ENCODE peak calls at places on chromosomes 6 and 20, in seven cellular contexts. I, A, X, K, M, Y and Q are unnamed samples.

GRCh38 chr6:128605961-128606360 is 85.6 kb upstream of the PTPRK start:
- DNase-seq in Y (no peak), M (no peak), X (no peak), A (no peak), I (no peak), K (no peak), Q (peak; percentile 5)

GRCh38 chr20:9498322-9498721 is 16.1 kb upstream of the LAMP5 start:
- DNase-seq in I (no peak), Y (no peak), M (no peak), X (no peak), A (no peak), K (no peak), Q (no peak)

GRCh38 chr20:24627291-24627690 is 157.9 kb downstream of the SYNDIG1 start:
- DNase-seq in M (no peak), K (no peak), Y (no peak), X (no peak), A (no peak), I (no peak), Q (no peak)

GRCh38 chr6:25462235-25462897 is 183.2 kb downstream of the CARMIL1 start:
- DNase-seq in Y (no peak), K (no peak), I (no peak), M (no peak), X (no peak), A (no peak), Q (no peak)

GRCh38 chr6:15658345-15658744 is 4.5 kb downstream of the DTNBP1 start:
- DNase-seq in X (no peak), I (no peak), M (no peak), K (peak; percentile 31), A (no peak), Y (no peak), Q (no peak)

GRCh38 chr6:154343473-154344308 is 12.9 kb downstream of the IPCEF1 start:
- DNase-seq in X (peak; percentile 40), Y (no peak), I (peak; percentile 28), K (no peak), M (no peak), A (no peak), Q (peak; percentile 16)

GRCh38 chr6:104828478-104828877 is 31.2 kb downstream of the HACE1 start:
- DNase-seq in M (no peak), K (no peak), Y (no peak), A (no peak), X (no peak), I (no peak), Q (no peak)

GRCh38 chr6:15987569-15987968 is 141.3 kb upstream of the MYLIP start:
- DNase-seq in Y (no peak), I (no peak), K (no peak), A (no peak), M (no peak), X (peak; percentile 82), Q (peak; percentile 22)

GRCh38 chr6:138593100-138593877 is 94.0 kb upstream of the NHSL1 start:
- DNase-seq in X (no peak), A (no peak), I (peak; percentile 70), K (peak; percentile 24), M (peak; percentile 75), Y (peak; percentile 53), Q (peak; percentile 34)

GRCh38 chr20:36261389-36262105 is 25.3 kb downstream of the AAR2 start:
- DNase-seq in A (no peak), Y (no peak), I (no peak), X (no peak), M (no peak), K (no peak), Q (no peak)

GRCh38 chr20:32050851-32051556 is 1.0 kb upstream of the HCK start:
- DNase-seq in Y (peak; percentile 81), M (no peak), X (no peak), K (peak; percentile 37), I (peak; percentile 38), A (no peak), Q (peak; percentile 25)

GRCh38 chr6:100617633-100618348 is 153.1 kb upstream of the SIM1 start:
- DNase-seq in M (no peak), I (no peak), X (no peak), K (no peak), A (no peak), Y (no peak), Q (no peak)

GRCh38 chr20:38270869-38271608 is 10.5 kb upstream of the KIAA1755 start:
- DNase-seq in M (peak; percentile 61), X (no peak), A (no peak), K (no peak), I (peak; percentile 36), Y (peak; percentile 94), Q (no peak)

GRCh38 chr6:19836799-19837510 is at the start of gene ID4:
- DNase-seq in A (no peak), I (peak; percentile 65), Y (peak; percentile 99), X (peak; percentile 99), M (no peak), K (no peak), Q (peak; percentile 87)

GRCh38 chr6:116087437-116088027 is 13.1 kb upstream of the NT5DC1 start:
- DNase-seq in K (peak; percentile 18), I (no peak), X (no peak), A (no peak), Y (no peak), M (no peak), Q (no peak)

GRCh38 chr6:75368151-75368779 is 83.7 kb upstream of the TMEM30A start:
- DNase-seq in K (no peak), I (no peak), Y (no peak), X (peak; percentile 72), M (peak; percentile 26), A (no peak), Q (no peak)

GRCh38 chr6:28947831-28948270 is 24.1 kb upstream of the TRIM27 start:
- DNase-seq in Y (no peak), K (no peak), M (peak; percentile 82), A (no peak), I (no peak), X (no peak), Q (no peak)

GRCh38 chr20:21214431-21214830 is 88.5 kb downstream of the KIZ start:
- DNase-seq in M (no peak), Y (no peak), I (no peak), A (no peak), K (no peak), X (no peak), Q (no peak)

GRCh38 chr6:108902389-108902792 is 54.2 kb downstream of the ARMC2 start:
- DNase-seq in M (no peak), I (no peak), A (no peak), K (no peak), X (no peak), Y (no peak), Q (no peak)

GRCh38 chr6:72746276-72746675 is 124.4 kb downstream of the KCNQ5 start:
- DNase-seq in I (no peak), M (peak; percentile 7), X (peak; percentile 39), A (no peak), Y (no peak), K (no peak), Q (no peak)

GRCh38 chr20:18545566-18545965 is 21.7 kb upstream of the SMIM26 start:
- DNase-seq in Y (no peak), X (no peak), I (no peak), K (no peak), M (no peak), A (no peak), Q (no peak)

GRCh38 chr20:8073024-8073832 is 53.7 kb upstream of the TMX4 start:
- DNase-seq in K (no peak), Y (no peak), A (no peak), M (no peak), X (peak; percentile 18), I (no peak), Q (no peak)

GRCh38 chr20:1979116-1979778 is 14.6 kb downstream of the PDYN start:
- DNase-seq in X (peak; percentile 56), A (no peak), K (no peak), M (no peak), I (no peak), Y (no peak), Q (no peak)

GRCh38 chr6:170080828-170081368 is 210.0 kb downstream of the DLL1 start:
- DNase-seq in M (no peak), K (no peak), Y (peak; percentile 35), A (peak; percentile 60), X (no peak), I (no peak), Q (no peak)

GRCh38 chr20:4147319-4147718 is 132.0 kb upstream of the RNF24 start:
- DNase-seq in Y (no peak), K (no peak), X (no peak), M (no peak), I (peak; percentile 11), A (no peak), Q (no peak)

GRCh38 chr6:169976301-169977081 is 225.1 kb downstream of the ERMARD start:
- DNase-seq in X (no peak), K (no peak), A (no peak), Y (peak; percentile 51), M (no peak), I (no peak), Q (no peak)

GRCh38 chr6:132499757-132500156 is 13.2 kb downstream of the STX7 start:
- DNase-seq in A (no peak), K (no peak), Y (no peak), X (no peak), M (no peak), I (no peak), Q (no peak)

GRCh38 chr20:5402903-5403531 is 86.3 kb upstream of the PROKR2 start:
- DNase-seq in Y (no peak), K (no peak), A (peak; percentile 18), X (peak; percentile 19), I (no peak), M (peak; percentile 27), Q (no peak)

GRCh38 chr20:51725584-51726176 is 42.5 kb downstream of the ATP9A start:
- DNase-seq in X (no peak), I (no peak), A (no peak), Y (no peak), K (no peak), M (no peak), Q (no peak)

GRCh38 chr20:16898433-16898832 is 150.3 kb downstream of the OTOR start:
- DNase-seq in M (no peak), I (no peak), K (no peak), A (no peak), Y (no peak), X (no peak), Q (no peak)